ENCODE peak calls at places on chromosomes 1 and 21, in four cellular contexts. A, B, N and W are unnamed samples.

GRCh38 chr1:118982281-118982680 is 5.9 kb downstream of the TBX15 start:
- DNase-seq in A (no peak), B (no peak), N (no peak), W (no peak)

GRCh38 chr1:109282497-109282951 is 421 bp downstream of the PSRC1 start:
- DNase-seq in A (no peak), B (no peak), N (no peak), W (no peak)

GRCh38 chr1:2504224-2504948 is 22.0 kb downstream of the PANK4 start:
- DNase-seq in A (no peak), B (no peak), N (no peak), W (no peak)

GRCh38 chr21:28224191-28224755 is 768.4 kb downstream of the LTN1 start:
- DNase-seq in A (no peak), B (no peak), N (no peak), W (no peak)

GRCh38 chr1:147217142-147217541 is 8.0 kb downstream of the FMO5 start:
- DNase-seq in A (no peak), B (no peak), N (no peak), W (no peak)

GRCh38 chr21:38804030-38804616 is 1.6 kb upstream of the ETS2 start:
- DNase-seq in A (no peak), B (no peak), N (peak), W (peak)

GRCh38 chr1:231039161-231040018 is 664 bp downstream of the FAM89A start:
- DNase-seq in A (peak), B (peak), N (peak), W (no peak)

GRCh38 chr1:112007169-112007568 is 17.7 kb upstream of the KCND3 start:
- DNase-seq in A (no peak), B (no peak), N (no peak), W (no peak)

GRCh38 chr1:183126528-183126927 is 59.5 kb upstream of the LAMC2 start:
- DNase-seq in A (no peak), B (no peak), N (peak), W (no peak)

GRCh38 chr1:22807340-22807739 is 96.7 kb downstream of the EPHB2 start:
- DNase-seq in A (no peak), B (no peak), N (no peak), W (no peak)

GRCh38 chr1:77446841-77447555 is 165.2 kb downstream of the AK5 start:
- DNase-seq in A (no peak), B (no peak), N (no peak), W (no peak)

GRCh38 chr1:61477301-61477700 is 247.6 kb downstream of the TM2D1 start:
- DNase-seq in A (no peak), B (no peak), N (no peak), W (no peak)

GRCh38 chr1:186882372-186883134 is 53.8 kb downstream of the PLA2G4A start:
- DNase-seq in A (no peak), B (no peak), N (peak), W (no peak)

GRCh38 chr1:110190282-110190929 is 19.7 kb upstream of the KCNC4 start:
- DNase-seq in A (peak), B (no peak), N (no peak), W (no peak)

GRCh38 chr1:55375617-55376258 is 160.6 kb upstream of the USP24 start:
- DNase-seq in A (peak), B (peak), N (peak), W (no peak)

GRCh38 chr1:183070923-183071618 is 47.9 kb downstream of the LAMC1 start:
- DNase-seq in A (no peak), B (no peak), N (peak), W (no peak)

GRCh38 chr1:11770011-11770410 is 8.0 kb downstream of the C1orf167 start:
- DNase-seq in A (no peak), B (no peak), N (no peak), W (no peak)

GRCh38 chr1:248631354-248632041 is 3.4 kb downstream of the OR2T11 start:
- DNase-seq in A (no peak), B (no peak), N (no peak), W (no peak)

GRCh38 chr21:37119421-37120218 is 46.6 kb downstream of the TTC3 start:
- DNase-seq in A (no peak), B (no peak), N (peak), W (no peak)

GRCh38 chr21:39712976-39713375 is 32.0 kb upstream of the IGSF5 start:
- DNase-seq in A (no peak), B (peak), N (no peak), W (no peak)

GRCh38 chr1:174230399-174230798 is 71.1 kb downstream of the RABGAP1L start:
- DNase-seq in A (no peak), B (no peak), N (no peak), W (no peak)

GRCh38 chr1:2050793-2051682 is 827 bp downstream of the PRKCZ start:
- DNase-seq in A (peak), B (no peak), N (no peak), W (no peak)

GRCh38 chr1:207495816-207496792 is at the start of gene CR1:
- DNase-seq in A (peak), B (no peak), N (peak), W (no peak)

GRCh38 chr1:165632152-165632469 is 1.1 kb downstream of the MGST3 start:
- DNase-seq in A (no peak), B (no peak), N (no peak), W (no peak)

GRCh38 chr1:35577071-35577998 is 4.2 kb downstream of the TFAP2E start:
- DNase-seq in A (peak), B (no peak), N (no peak), W (no peak)

GRCh38 chr1:115545791-115546733 is 95.7 kb upstream of the VANGL1 start:
- DNase-seq in A (peak), B (peak), N (peak), W (no peak)

GRCh38 chr1:72202761-72203160 is 79.6 kb downstream of the NEGR1 start:
- DNase-seq in A (no peak), B (no peak), N (peak), W (no peak)

GRCh38 chr21:44727757-44728156 is 16.4 kb upstream of the TSPEAR start:
- DNase-seq in A (no peak), B (no peak), N (no peak), W (no peak)

GRCh38 chr1:215567491-215568286 is 585 bp downstream of the KCTD3 start:
- DNase-seq in A (peak), B (peak), N (peak), W (peak)

GRCh38 chr1:55472784-55473183 is 257.6 kb upstream of the USP24 start:
- DNase-seq in A (no peak), B (no peak), N (peak), W (no peak)

GRCh38 chr1:173017792-173018191 is 32.9 kb downstream of the TNFSF18 start:
- DNase-seq in A (no peak), B (no peak), N (no peak), W (no peak)

GRCh38 chr1:192783793-192784192 is 25.0 kb upstream of the RGS2 start:
- DNase-seq in A (no peak), B (no peak), N (no peak), W (no peak)

GRCh38 chr21:32359719-32360260 is 33.0 kb downstream of the URB1 start:
- DNase-seq in A (peak), B (peak), N (no peak), W (no peak)
- H3K27ac ChIP-seq in A (no peak), B (no peak), N (no peak), W (no peak)

GRCh38 chr1:234475166-234475793 is 3.7 kb downstream of the TARBP1 start:
- DNase-seq in A (no peak), B (no peak), N (no peak), W (no peak)
- TF ChIP-seq CTCF in A (no peak), B (no peak), N (no peak), W (no peak)

DNA sequence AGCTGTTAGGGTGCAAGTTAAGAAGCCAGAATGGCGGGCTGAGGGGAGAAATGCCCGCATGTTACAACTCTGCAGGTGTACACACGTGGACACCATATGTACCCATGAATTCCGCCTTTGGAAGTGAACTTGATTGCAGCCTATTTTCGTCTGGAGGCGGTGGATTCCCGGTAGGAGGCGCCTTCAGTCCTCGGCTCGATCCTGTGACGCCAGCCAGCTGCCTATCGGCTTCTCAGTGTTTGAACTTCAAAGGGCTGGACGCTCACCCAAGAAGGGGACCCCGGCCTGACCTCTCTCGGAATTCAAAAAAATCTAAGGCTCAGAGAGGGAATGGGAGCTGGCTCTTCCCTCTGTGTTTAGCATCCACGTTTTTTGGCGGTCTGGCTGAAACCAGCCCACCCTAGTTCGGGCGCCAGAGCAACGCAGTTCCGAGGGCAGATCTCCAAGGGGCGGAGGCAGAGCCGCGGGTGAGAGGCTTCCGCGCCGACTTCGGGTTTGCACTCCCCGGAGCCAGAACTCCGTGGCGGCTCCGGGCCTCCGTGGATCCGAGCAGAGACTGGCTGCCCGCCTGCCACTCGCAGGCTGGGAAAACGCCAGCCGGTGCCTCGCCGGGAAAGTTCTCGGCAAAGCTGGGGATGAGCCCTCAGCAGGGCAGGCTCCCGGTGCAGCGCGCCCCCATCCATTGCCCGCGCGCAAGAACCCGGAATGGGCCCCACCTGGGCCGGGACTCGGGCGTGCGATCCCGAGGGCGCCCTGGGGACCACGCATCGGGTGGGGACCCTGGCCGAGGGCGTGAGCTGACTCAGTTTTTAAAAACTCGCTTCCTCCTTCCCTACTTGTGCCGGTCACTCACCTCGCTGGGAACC is 996 bp upstream of the TMEM51 start:
- DNase-seq in A (peak), B (peak), N (peak), W (peak)
- H3K4me3 ChIP-seq in A (no peak), B (peak), N (peak), W (peak)

DNA sequence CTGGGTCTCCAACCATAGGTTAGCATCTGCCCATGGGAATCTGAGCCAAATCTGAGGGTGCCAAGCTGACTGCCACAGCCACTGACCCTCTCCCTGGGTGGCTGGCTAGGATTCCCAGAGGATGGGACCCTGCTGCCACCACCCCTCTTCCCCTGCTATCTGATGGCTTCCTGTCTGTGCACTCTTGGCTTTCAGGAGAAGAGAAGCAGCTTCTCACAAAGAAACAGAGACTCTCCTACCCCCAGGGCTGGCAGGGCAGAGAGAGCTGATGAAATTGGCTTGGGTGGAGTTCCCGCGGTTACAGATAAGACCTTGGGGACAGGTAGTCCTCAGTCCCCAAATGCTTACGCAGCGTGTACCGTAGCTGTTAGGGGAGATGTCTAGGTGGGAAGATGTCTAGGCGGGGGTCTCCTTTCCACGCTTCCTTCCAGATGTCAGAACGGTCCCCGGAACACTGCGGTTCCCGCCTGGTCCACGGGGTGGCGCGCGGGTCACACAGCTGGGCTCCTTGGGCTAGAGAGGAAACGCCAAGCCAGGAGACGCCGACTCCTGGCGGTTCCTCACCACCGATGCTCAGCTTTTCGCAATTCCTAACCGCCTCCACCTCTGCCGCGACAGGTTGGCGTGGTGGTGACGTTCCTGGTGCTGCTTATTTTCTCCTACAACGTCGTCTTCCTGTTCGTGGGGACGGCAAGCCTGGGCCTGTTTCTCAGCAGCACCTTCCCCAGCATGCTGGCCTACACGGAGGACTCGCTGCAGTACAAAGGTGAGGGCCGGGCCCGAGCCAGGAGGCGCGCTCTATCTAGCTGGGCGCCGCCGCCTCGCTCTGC is 40.1 kb downstream of the ELK4 start:
- DNase-seq in A (peak), B (peak), N (peak), W (peak)
- H3K27ac ChIP-seq in A (no peak), B (peak), N (peak), W (no peak)

GRCh38 chr1:81805537-81806431 is 5.0 kb downstream of the ADGRL2 start:
- DNase-seq in A (no peak), B (no peak), N (no peak), W (no peak)

GRCh38 chr1:81809808-81810207 is 9.1 kb downstream of the ADGRL2 start:
- DNase-seq in A (no peak), B (no peak), N (no peak), W (no peak)

GRCh38 chr1:81811757-81812371 is 11.1 kb downstream of the ADGRL2 start:
- DNase-seq in A (no peak), B (no peak), N (peak), W (no peak)

GRCh38 chr1:81806432-81806770 is 5.7 kb downstream of the ADGRL2 start:
- DNase-seq in A (no peak), B (no peak), N (no peak), W (no peak)

DNA sequence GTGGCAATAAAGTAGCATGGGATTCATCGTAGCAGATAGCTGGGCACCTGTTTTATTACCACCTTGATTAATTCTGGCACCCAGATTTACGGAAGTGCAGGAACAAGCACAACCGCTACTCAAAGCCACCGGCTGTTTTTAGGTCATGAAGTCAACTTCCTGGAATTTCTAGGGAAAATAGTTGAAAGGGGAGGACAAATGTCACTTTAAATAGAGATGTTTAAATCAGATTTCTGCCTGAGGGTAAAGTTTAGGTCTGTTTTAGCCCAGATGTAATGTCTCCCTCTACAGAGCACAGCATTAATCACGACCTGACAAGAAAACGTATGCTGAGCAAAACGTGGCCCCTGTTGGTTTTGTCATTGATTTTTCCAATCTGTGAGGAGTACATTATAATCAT is 8.0 kb downstream of the ADGRL2 start:
- DNase-seq in A (no peak), B (peak), N (no peak), W (no peak)
- TF ChIP-seq CTCF in A (no peak), B (peak), N (no peak), W (no peak)

GRCh38 chr1:235024045-235024439 is 104.6 kb downstream of the TOMM20 start:
- DNase-seq in A (peak), B (no peak), N (peak), W (no peak)

GRCh38 chr1:235021321-235021720 is 107.3 kb downstream of the TOMM20 start:
- DNase-seq in A (no peak), B (peak), N (no peak), W (no peak)

GRCh38 chr1:235021815-235022214 is 106.8 kb downstream of the TOMM20 start:
- DNase-seq in A (no peak), B (no peak), N (no peak), W (no peak)

GRCh38 chr1:235023197-235024044 is 105.2 kb downstream of the TOMM20 start:
- DNase-seq in A (no peak), B (no peak), N (no peak), W (no peak)

GRCh38 chr1:235022341-235023196 is 106.1 kb downstream of the TOMM20 start:
- DNase-seq in A (peak), B (no peak), N (peak), W (no peak)
- H3K4me3 ChIP-seq in A (no peak), B (no peak), N (no peak), W (no peak)

GRCh38 chr21:20463362-20463761 is 534.8 kb upstream of the NCAM2 start:
- DNase-seq in A (no peak), B (no peak), N (no peak), W (no peak)

GRCh38 chr21:20459838-20460237 is 538.4 kb upstream of the NCAM2 start:
- DNase-seq in A (no peak), B (no peak), N (no peak), W (no peak)
- H3K27ac ChIP-seq in A (no peak), B (no peak), N (no peak), W (no peak)

GRCh38 chr1:59199734-59200376 is 97.0 kb upstream of the FGGY start:
- DNase-seq in A (no peak), B (no peak), N (no peak), W (no peak)
- TF ChIP-seq CTCF in A (no peak), B (no peak), N (no peak), W (no peak)

GRCh38 chr1:54121482-54122130 is 31.2 kb downstream of the CDCP2 start:
- DNase-seq in A (peak), B (peak), N (peak), W (peak)
- H3K4me3 ChIP-seq in A (no peak), B (peak), N (peak), W (peak)